ENCODE peak calls at places on chromosome 2, in nine cellular contexts. L, K, C, Y, P, I, M, G and T are unnamed samples.

GRCh38 chr2:99240431-99240830 is 15.0 kb downstream of the LYG2 start:
- DNase-seq in C (no peak), Y (no peak), P (no peak), K (no peak), L (no peak), I (no peak), M (no peak), G (no peak), T (no peak)

GRCh38 chr2:26384183-26384582 is 17.5 kb upstream of the DRC1 start:
- DNase-seq in K (no peak), P (no peak), L (no peak), C (no peak), Y (no peak), I (no peak), G (no peak), M (no peak), T (no peak)

GRCh38 chr2:99877963-99878362 is 264.4 kb downstream of the AFF3 start:
- DNase-seq in I (no peak), Y (no peak), L (no peak), P (no peak), K (peak), C (no peak), M (no peak), G (no peak), T (no peak)

GRCh38 chr2:41886757-41887156 is 161.1 kb upstream of the PKDCC start:
- DNase-seq in C (no peak), L (no peak), I (no peak), G (no peak), K (no peak), P (no peak), Y (no peak), M (no peak), T (no peak)

GRCh38 chr2:64114063-64114911 is 29.9 kb downstream of the PELI1 start:
- DNase-seq in I (no peak), M (peak), G (peak), K (no peak), Y (peak), C (peak), L (no peak), P (no peak), T (no peak)

GRCh38 chr2:224937887-224938286 is 104.4 kb downstream of the DOCK10 start:
- DNase-seq in G (no peak), K (peak), Y (peak), P (no peak), L (no peak), M (no peak), C (no peak), I (no peak), T (no peak)

GRCh38 chr2:91442246-91442905 is 2750.9 kb downstream of the RPIA start:
- DNase-seq in K (no peak), L (peak), I (peak), Y (peak), M (peak), C (peak), P (peak), G (peak), T (no peak)

GRCh38 chr2:157326683-157327082 is 1.1 kb upstream of the ERMN start:
- DNase-seq in C (no peak), L (no peak), P (peak), I (no peak), M (no peak), Y (no peak), G (no peak), K (no peak), T (no peak)

GRCh38 chr2:24771905-24772586 is 21.1 kb downstream of the PTRHD1 start:
- DNase-seq in G (no peak), I (no peak), C (no peak), K (no peak), M (no peak), L (no peak), Y (no peak), P (peak), T (no peak)

GRCh38 chr2:183427558-183427957 is 303.3 kb downstream of the NUP35 start:
- DNase-seq in K (no peak), G (no peak), P (no peak), M (no peak), L (no peak), C (no peak), Y (no peak), I (no peak), T (no peak)

GRCh38 chr2:65916785-65917295 is 484.4 kb upstream of the SPRED2 start:
- DNase-seq in Y (no peak), C (no peak), L (no peak), I (no peak), G (no peak), P (no peak), M (no peak), K (no peak), T (no peak)

GRCh38 chr2:65919579-65920188 is 487.3 kb upstream of the SPRED2 start:
- DNase-seq in Y (peak), C (peak), I (no peak), G (no peak), K (no peak), P (no peak), L (no peak), M (no peak), T (no peak)

GRCh38 chr2:65916177-65916576 is 483.8 kb upstream of the SPRED2 start:
- DNase-seq in Y (no peak), C (no peak), K (no peak), G (no peak), M (no peak), L (no peak), P (no peak), I (no peak), T (no peak)

GRCh38 chr2:65918760-65919187 is 486.4 kb upstream of the SPRED2 start:
- DNase-seq in C (peak), P (no peak), K (no peak), Y (peak), G (no peak), I (no peak), L (peak), M (no peak), T (no peak)

GRCh38 chr2:65917990-65918389 is 485.6 kb upstream of the SPRED2 start:
- DNase-seq in I (no peak), Y (no peak), K (no peak), M (no peak), G (no peak), P (no peak), C (no peak), L (no peak), T (no peak)
- TF ChIP-seq EZH2phosphoT487 in I (no peak), Y (no peak), K (no peak), M (no peak), G (no peak), P (no peak), C (no peak), L (no peak), T (no peak)

GRCh38 chr2:126828051-126828450 is 70.6 kb upstream of the TEX51 start:
- DNase-seq in M (no peak), G (no peak), L (no peak), C (no peak), P (no peak), K (no peak), Y (no peak), I (no peak), T (no peak)
- TF ChIP-seq EZH2phosphoT487 in M (no peak), G (no peak), L (no peak), C (no peak), P (no peak), K (no peak), Y (no peak), I (no peak), T (no peak)

GRCh38 chr2:120824246-120824645 is 88.6 kb downstream of the GLI2 start:
- DNase-seq in P (no peak), K (no peak), Y (no peak), M (no peak), L (no peak), I (no peak), C (no peak), G (no peak), T (no peak)

GRCh38 chr2:120825370-120826259 is 89.9 kb downstream of the GLI2 start:
- DNase-seq in M (peak), C (no peak), K (no peak), L (peak), P (no peak), I (peak), G (no peak), Y (no peak), T (no peak)

GRCh38 chr2:120822908-120823307 is 87.2 kb downstream of the GLI2 start:
- DNase-seq in K (no peak), Y (no peak), C (no peak), L (no peak), P (no peak), I (no peak), M (no peak), G (no peak), T (no peak)

GRCh38 chr2:120821446-120822160 is 85.9 kb downstream of the GLI2 start:
- DNase-seq in G (no peak), Y (no peak), L (no peak), P (no peak), C (no peak), M (no peak), K (no peak), I (no peak), T (no peak)

DNA sequence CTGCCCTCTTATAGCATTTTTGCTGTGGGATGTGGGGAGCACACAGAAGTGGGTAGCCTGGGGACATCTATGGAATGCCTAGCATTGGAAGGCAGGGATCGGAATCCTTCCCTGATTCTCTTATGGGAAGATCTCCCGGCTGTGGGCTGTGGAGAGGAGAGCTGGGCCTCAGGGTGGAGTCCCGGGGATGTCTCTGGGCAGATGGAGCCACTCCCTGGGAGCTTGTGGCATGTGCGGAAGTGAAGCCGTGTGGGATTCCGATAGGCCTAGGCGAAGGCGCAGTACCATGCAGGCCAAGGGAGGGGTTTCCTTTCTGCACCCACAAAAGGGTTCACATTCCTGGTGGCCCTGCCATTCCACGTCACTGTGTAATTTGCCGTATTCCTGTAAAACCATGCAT is 87.9 kb downstream of the GLI2 start:
- DNase-seq in L (no peak), I (no peak), P (no peak), Y (no peak), K (no peak), C (no peak), G (no peak), M (no peak), T (no peak)
- TF ChIP-seq EZH2phosphoT487 in L (no peak), I (no peak), P (no peak), Y (no peak), K (no peak), C (no peak), G (no peak), M (no peak), T (no peak)

GRCh38 chr2:120818441-120818920 is 82.8 kb downstream of the GLI2 start:
- DNase-seq in P (no peak), G (no peak), M (peak), C (peak), I (no peak), K (no peak), Y (no peak), L (no peak), T (no peak)

GRCh38 chr2:120820885-120821279 is 85.2 kb downstream of the GLI2 start:
- DNase-seq in L (peak), M (peak), P (no peak), C (no peak), I (no peak), K (no peak), Y (no peak), G (peak), T (no peak)

GRCh38 chr2:120820263-120820884 is 84.7 kb downstream of the GLI2 start:
- DNase-seq in I (peak), P (peak), G (no peak), Y (no peak), L (peak), C (no peak), M (peak), K (no peak), T (no peak)

GRCh38 chr2:120817956-120818325 is 82.3 kb downstream of the GLI2 start:
- DNase-seq in G (no peak), I (no peak), C (no peak), Y (no peak), K (no peak), M (no peak), P (no peak), L (no peak), T (no peak)

DNA sequence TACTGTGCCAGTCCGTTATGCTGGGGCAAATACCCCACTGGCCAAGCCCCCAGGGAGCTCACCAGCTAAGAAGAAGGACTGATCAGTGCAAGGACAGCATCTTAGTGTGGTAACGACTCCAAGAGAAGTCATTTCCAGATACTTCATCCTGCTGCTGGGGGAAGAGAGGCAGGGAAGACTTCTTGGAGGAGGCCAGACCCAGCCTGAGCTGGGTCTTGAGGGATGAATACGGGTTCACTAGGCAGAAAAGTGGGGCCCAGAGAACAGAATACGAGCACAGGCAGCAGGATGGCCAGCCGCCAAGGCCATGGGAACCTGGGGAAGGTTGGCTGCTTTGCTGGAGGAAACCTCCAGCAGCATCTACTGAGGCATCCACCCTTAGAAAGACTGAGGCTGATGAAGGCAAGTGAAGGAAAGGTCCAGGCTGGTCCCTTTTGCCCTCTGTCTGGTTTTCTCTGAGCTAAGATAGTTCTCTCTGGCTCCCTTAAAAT is 84.1 kb downstream of the GLI2 start:
- DNase-seq in C (no peak), P (no peak), Y (no peak), M (no peak), G (no peak), L (no peak), I (no peak), K (no peak), T (no peak)
- TF ChIP-seq EZH2phosphoT487 in C (no peak), P (no peak), Y (no peak), M (no peak), G (no peak), L (no peak), I (no peak), K (no peak), T (no peak)

GRCh38 chr2:44121899-44122298 is 46.8 kb upstream of the PPM1B start:
- DNase-seq in K (no peak), L (no peak), P (no peak), C (no peak), Y (no peak), G (no peak), M (no peak), I (no peak), T (no peak)

GRCh38 chr2:44120428-44120827 is 48.2 kb upstream of the PPM1B start:
- DNase-seq in G (peak), P (no peak), Y (no peak), M (peak), L (no peak), K (no peak), I (no peak), C (peak), T (no peak)

DNA sequence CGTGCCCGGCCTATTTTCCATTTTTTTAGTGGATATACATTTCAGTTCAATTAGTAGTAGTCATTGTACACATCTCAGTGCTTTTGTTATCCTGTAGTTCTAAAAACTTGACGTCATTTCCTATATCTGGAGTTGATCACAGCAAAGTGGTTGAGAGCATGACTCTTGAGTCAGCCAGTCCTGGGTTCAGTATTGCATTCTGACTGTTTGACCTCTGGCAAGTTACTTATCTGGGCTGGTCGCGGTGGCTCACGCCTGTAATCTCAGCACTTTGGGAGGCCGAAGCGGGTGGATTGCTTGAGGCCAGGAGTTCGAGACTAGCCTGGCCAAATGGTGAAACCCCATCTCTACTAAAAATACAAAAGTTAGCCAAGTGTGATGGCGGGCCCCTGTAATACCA is 50.4 kb upstream of the PPM1B start:
- DNase-seq in Y (no peak), M (peak), G (no peak), K (no peak), C (no peak), P (no peak), I (no peak), L (no peak), T (no peak)
- TF ChIP-seq EZH2phosphoT487 in Y (no peak), M (no peak), G (no peak), K (no peak), C (no peak), P (no peak), I (no peak), L (no peak), T (no peak)

DNA sequence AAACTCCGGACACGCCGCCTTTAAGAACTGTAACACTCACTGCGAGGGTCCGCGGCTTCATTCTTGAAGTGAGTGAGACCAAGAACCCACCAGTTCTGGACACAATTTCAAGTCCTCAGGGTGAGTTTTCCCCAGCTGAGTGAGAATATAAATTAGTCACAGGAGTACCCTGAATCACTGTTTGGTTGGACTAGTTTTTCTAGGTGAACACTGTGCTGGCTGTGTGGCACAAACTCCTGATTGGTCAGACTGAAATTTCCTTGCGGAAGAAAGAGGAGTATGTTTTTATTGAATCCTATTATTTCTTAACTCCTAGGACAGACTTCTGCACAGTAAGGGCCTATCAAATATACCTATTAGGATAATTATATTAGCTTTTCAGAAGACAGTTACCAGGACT is 288.1 kb upstream of the UBE2E3 start:
- DNase-seq in M (no peak), C (peak), Y (no peak), I (no peak), P (no peak), L (no peak), G (no peak), K (no peak), T (no peak)
- TF ChIP-seq EZH2phosphoT487 in M (no peak), C (no peak), Y (no peak), I (no peak), P (no peak), L (no peak), G (no peak), K (no peak), T (no peak)

GRCh38 chr2:151261240-151261976 is at the start of gene RBM43:
- DNase-seq in K (peak), M (peak), Y (peak), G (peak), I (peak), C (peak), P (peak), L (peak), T (peak)
- TF ChIP-seq EZH2phosphoT487 in K (no peak), M (no peak), Y (no peak), G (no peak), I (no peak), C (no peak), P (peak), L (no peak), T (no peak)

DNA sequence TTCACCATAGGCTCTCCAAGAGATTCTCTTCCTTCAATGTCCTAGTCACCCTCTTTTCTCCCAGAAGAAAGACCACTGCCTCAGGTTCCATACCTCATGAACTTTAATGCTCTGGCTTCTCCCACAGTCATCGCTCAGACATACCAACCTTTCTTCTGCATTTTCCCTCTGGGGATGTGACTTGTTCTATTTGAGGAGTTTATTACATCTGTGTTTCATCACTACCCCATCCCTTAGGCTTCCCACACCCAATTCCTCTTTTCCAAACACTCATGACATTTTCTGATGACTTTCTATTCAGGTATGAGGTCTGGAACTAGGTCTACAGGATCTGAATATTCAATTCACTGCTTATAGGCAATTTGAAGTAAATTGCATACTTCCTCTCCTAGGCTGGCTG is 298.6 kb upstream of the MAP2 start:
- DNase-seq in K (no peak), Y (no peak), P (no peak), I (no peak), G (no peak), C (no peak), L (no peak), M (no peak), T (no peak)
- TF ChIP-seq EZH2phosphoT487 in K (no peak), Y (no peak), P (no peak), I (no peak), G (no peak), C (no peak), L (no peak), M (no peak), T (no peak)

GRCh38 chr2:104874230-104874629 is 20.3 kb downstream of the POU3F3 start:
- DNase-seq in P (no peak), C (no peak), Y (no peak), I (no peak), L (no peak), M (no peak), G (no peak), K (no peak), T (no peak)

GRCh38 chr2:104872034-104872865 is 18.3 kb downstream of the POU3F3 start:
- DNase-seq in M (peak), P (peak), G (no peak), C (no peak), I (no peak), L (no peak), Y (peak), K (no peak), T (no peak)

GRCh38 chr2:104871566-104872033 is 17.7 kb downstream of the POU3F3 start:
- DNase-seq in I (no peak), G (no peak), K (no peak), P (no peak), M (no peak), L (no peak), Y (peak), C (no peak), T (no peak)

GRCh38 chr2:104873689-104874054 is 19.8 kb downstream of the POU3F3 start:
- DNase-seq in G (no peak), Y (peak), M (no peak), K (no peak), I (no peak), C (no peak), L (no peak), P (peak), T (no peak)

GRCh38 chr2:104872866-104873688 is 19.2 kb downstream of the POU3F3 start:
- DNase-seq in P (peak), M (peak), I (peak), K (peak), L (peak), C (peak), G (peak), Y (peak), T (peak)
- TF ChIP-seq EZH2phosphoT487 in P (peak), M (peak), I (no peak), K (no peak), L (no peak), C (no peak), G (no peak), Y (no peak), T (no peak)

GRCh38 chr2:1550076-1550475 is 136.8 kb downstream of the TPO start:
- DNase-seq in Y (no peak), G (no peak), M (no peak), I (no peak), C (no peak), P (no peak), L (peak), K (no peak), T (no peak)
- TF ChIP-seq EZH2phosphoT487 in Y (no peak), G (no peak), M (no peak), I (no peak), C (no peak), P (no peak), L (no peak), K (no peak), T (no peak)